ENCODE peak calls at places on chromosomes 2 and 18, in nine cellular contexts. L is neuronal stem cell; G is pancreas; E is AG04450; B is right lobe of liver; D is esophagus squamous epithelium; Y is fibroblast of lung; F is CD8-positive, alpha-beta T cell; J is astrocyte. P is an unnamed sample.

GRCh38 chr18:23283933-23284430 is 148.7 kb downstream of the CABLES1 start:
- DNase-seq in L (no peak), G (no peak), E (no peak), B (no peak), D (no peak), Y (peak), F (no peak), J (peak), P (peak)

GRCh38 chr2:138602166-138602460 is 100.5 kb downstream of the SPOPL start:
- DNase-seq in L (no peak), G (no peak), E (no peak), B (no peak), D (no peak), Y (peak), F (no peak), J (peak), P (no peak)

GRCh38 chr2:127608061-127609011 is 37.6 kb upstream of the GPR17 start:
- DNase-seq in L (no peak), G (no peak), E (no peak), B (peak), D (no peak), Y (no peak), F (peak), J (no peak), P (no peak)

GRCh38 chr2:98457045-98457696 is 12.5 kb downstream of the INPP4A start:
- DNase-seq in L (no peak), G (no peak), E (peak), B (no peak), D (no peak), Y (peak), F (peak), J (peak), P (no peak)

GRCh38 chr2:191892391-191892790 is 45.5 kb upstream of the CAVIN2 start:
- DNase-seq in L (no peak), G (no peak), E (peak), B (no peak), D (no peak), Y (peak), F (no peak), J (peak), P (no peak)

GRCh38 chr2:65050931-65051330 is 5.3 kb upstream of the CEP68 start:
- DNase-seq in L (no peak), G (no peak), E (no peak), B (no peak), D (no peak), Y (peak), F (no peak), J (peak), P (no peak)

GRCh38 chr18:54736981-54737380 is 91.3 kb upstream of the RAB27B start:
- DNase-seq in L (no peak), G (no peak), E (no peak), B (no peak), D (no peak), Y (peak), F (no peak), J (no peak), P (no peak)

GRCh38 chr2:10439185-10439879 is 8.8 kb downstream of the ODC1 start:
- DNase-seq in L (no peak), G (no peak), E (no peak), B (no peak), D (no peak), Y (peak), F (no peak), J (no peak), P (no peak)

GRCh38 chr2:120675460-120676130 is 60.1 kb upstream of the GLI2 start:
- DNase-seq in L (no peak), G (peak), E (no peak), B (peak), D (no peak), Y (no peak), F (peak), J (peak), P (peak)

GRCh38 chr2:206692971-206693370 is 25.2 kb downstream of the DYTN start:
- DNase-seq in L (no peak), G (no peak), E (no peak), B (no peak), D (no peak), Y (no peak), F (no peak), J (no peak), P (no peak)

DNA sequence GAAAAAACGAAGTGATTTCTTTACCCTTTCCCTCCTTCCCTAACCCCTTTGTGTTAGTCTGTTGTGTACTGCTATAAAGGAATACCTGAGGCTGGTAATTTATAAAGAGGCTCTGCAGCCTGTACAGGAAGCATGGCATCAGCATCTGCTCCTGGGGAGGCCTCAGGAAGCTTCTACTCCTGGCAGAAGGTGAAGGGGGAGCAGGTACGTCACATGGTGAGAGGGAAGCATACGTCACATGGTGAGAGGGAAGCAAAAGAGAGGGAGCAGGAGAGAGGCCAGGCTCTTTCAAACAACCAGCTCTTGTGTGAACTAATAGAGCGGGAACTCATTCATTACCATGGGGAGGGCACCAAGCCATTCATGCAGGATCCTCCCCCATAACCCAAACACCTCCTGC is 126.2 kb downstream of the CAPN13 start:
- DNase-seq in L (no peak), G (no peak), E (no peak), B (no peak), D (no peak), Y (no peak), F (peak), J (no peak), P (no peak)
- H3K27ac ChIP-seq in L (no peak), G (no peak), E (no peak), B (no peak), D (no peak), Y (no peak), F (no peak), J (no peak), P (no peak)

GRCh38 chr2:54551123-54551756 is 95.1 kb downstream of the SPTBN1 start:
- DNase-seq in L (no peak), G (peak), E (no peak), B (no peak), D (no peak), Y (no peak), F (no peak), J (no peak), P (no peak)
- H3K27ac ChIP-seq in L (no peak), G (peak), E (no peak), B (no peak), D (peak), Y (no peak), F (no peak), J (no peak), P (peak)

GRCh38 chr18:3444954-3445353 is 5.0 kb upstream of the TGIF1 start:
- DNase-seq in L (no peak), G (no peak), E (no peak), B (no peak), D (no peak), Y (no peak), F (no peak), J (no peak), P (no peak)
- H3K27ac ChIP-seq in L (no peak), G (no peak), E (no peak), B (no peak), D (no peak), Y (no peak), F (no peak), J (no peak), P (no peak)

DNA sequence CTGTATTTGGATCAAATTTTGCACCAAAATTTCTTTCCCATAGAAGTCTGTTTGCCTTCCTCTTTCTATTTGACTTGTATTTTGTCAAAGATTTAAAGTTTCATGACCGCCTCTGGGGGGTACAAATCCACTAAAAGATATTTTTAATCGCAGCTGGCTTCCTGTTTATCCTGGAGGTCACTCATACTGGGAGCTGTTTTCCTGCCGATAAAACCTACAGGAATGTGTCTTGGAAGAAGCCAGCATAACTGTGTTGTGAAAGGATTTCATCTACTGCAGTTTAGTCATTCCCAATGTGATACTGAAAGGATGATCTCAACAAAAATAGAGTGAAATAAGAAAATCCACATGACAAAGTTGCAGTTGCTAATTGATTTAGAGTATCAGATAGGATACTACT is 184.0 kb downstream of the RIT2 start:
- DNase-seq in L (no peak), G (no peak), E (no peak), B (no peak), D (no peak), Y (peak), F (no peak), J (peak), P (no peak)
- H3K27ac ChIP-seq in L (no peak), G (no peak), E (no peak), B (no peak), D (no peak), Y (no peak), F (no peak), J (peak), P (no peak)

GRCh38 chr2:46076251-46076650 is 221.0 kb upstream of the EPAS1 start:
- DNase-seq in L (no peak), G (no peak), E (no peak), B (no peak), D (no peak), Y (peak), F (no peak), J (peak), P (no peak)
- H3K27ac ChIP-seq in L (no peak), G (no peak), E (peak), B (peak), D (peak), Y (peak), F (no peak), J (peak), P (no peak)

DNA sequence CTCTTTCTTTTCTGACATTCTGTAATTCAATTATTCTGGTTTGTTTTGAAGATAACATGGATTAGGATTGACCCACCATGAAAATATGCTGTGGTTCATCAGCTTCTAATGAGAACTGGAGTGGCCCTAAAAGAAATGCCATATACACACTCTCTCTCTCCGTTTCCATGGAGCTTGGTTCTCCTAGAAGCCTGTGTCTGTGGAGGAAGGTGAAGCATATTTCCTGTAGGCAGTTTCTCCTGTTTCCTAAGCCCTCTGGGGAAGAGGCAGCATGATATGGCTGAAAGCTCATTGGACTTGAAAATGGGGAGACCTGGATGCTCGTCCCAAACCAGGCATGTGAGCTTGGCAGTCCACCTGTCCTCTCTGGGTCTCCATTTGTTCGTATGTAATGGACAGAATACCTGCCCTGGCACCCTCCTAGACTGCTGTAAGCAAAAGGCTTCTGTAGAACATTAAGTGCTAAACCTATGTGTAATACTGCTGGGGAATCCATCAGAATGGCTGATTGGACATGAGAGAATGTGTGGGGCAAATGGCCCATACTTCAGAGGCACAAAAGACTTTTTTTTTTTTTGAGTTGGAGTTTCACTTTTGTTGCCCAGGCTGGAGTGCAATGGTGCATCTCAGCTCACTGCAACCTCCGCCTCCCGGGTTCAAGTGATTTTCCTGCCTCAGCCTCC is 75.3 kb upstream of the PPP1CB start:
- DNase-seq in L (no peak), G (no peak), E (no peak), B (no peak), D (no peak), Y (peak), F (no peak), J (no peak), P (no peak)
- H3K27ac ChIP-seq in L (no peak), G (no peak), E (no peak), B (no peak), D (no peak), Y (no peak), F (no peak), J (no peak), P (no peak)

DNA sequence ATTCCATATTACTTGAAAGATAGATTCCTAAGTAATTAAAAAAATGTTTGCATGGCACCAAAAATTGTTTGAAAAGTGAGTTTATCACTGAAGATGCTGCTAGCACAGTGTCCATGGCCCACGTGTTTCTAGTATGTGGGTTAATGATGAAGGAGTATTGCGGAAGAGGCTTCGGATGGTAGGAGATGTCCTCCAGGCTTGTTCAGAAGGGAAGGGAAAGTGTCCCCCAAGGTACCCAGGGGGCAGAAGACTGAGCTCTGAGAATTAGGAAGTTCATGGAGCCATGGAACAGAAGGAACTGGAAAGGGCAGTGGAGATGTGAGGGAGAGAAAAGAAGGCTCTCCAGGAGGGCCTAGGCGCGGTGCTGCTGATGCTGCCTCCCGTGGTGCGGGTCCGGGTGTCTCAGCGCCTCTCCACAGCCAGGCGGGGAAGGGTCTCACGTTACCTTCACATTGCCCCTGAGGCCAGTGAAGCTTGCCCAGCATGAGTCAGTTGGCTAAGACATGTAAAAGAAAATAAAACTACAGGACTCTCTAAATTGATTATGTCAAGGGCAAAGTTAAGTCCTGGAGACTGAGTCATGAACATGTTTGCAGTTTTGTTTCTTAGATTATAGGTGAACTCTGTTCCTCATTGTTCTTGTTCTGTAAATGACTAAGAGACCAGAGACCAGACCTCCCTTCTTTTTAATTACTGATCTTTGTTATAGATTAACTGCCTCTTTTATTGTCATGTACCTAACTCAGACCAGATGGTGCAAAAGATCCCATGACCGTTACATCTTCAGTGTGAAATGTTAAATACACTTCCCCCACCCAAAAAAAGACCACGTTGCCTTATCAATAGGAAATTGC is 89.0 kb downstream of the MTCL1 start:
- DNase-seq in L (no peak), G (no peak), E (no peak), B (no peak), D (no peak), Y (peak), F (no peak), J (peak), P (peak)
- H3K27ac ChIP-seq in L (no peak), G (no peak), E (peak), B (no peak), D (no peak), Y (peak), F (no peak), J (peak), P (no peak)

DNA sequence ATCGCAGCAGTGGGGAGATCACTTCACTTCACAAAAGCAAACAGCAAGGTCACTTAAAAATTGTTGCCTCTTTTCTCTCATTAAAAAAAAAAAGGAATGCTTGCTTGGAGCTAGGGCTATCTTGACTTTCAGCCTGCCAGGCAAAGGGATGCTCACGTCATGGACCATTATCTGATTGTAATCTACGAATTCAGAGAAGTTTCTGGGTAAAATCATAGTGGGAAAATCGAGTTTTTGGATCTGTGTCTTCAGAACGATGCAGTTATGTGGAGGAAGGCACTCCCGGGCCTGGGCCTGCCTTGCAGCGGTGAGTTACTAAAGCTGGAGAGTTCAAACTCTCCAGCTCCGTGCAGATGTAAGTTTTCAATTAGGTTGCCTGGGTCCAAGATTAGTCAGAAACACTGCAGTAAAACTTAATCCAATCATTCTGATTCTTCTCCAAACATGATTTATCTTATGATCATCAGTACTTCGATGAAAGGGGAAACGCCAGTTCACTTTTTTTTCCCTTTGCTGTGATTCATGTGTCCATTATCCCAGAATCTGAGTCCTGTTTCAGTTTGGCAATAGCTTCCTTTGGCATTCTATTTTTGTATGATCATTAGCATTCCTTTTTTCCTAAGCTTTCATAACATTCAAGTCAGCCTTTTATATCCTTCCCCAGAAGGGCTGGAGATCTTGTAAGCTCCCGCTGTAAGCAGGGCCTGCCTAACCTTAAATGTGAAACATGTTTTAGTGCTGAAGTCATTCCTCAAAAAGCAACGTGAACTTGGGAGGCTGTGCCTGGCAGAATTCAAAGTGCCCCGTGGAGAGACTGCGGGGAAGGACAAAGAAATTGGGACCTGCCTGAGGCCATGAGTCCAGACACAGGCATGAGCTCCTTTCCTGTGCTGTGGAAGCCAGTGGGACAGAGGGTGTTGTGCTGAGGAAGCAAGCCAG is 119.3 kb upstream of the TWIST2 start:
- DNase-seq in L (no peak), G (no peak), E (peak), B (no peak), D (no peak), Y (peak), F (no peak), J (peak), P (no peak)
- H3K27ac ChIP-seq in L (no peak), G (no peak), E (peak), B (no peak), D (peak), Y (peak), F (no peak), J (peak), P (no peak)

P was measured in cardiac muscle cell.